ENCODE peak calls at places on chromosomes 1 and 21, in eight cellular contexts. One of them, this sample, is unnamed.

GRCh38 chr21:44844256-44844655 is 26.4 kb upstream of the SUMO3 start:
- DNase-seq in spleen: no peak
- DNase-seq in B cell: no peak
- DNase-seq in nephron progenitor cell: no peak
- DNase-seq in glutamatergic neuron: no peak
- DNase-seq in CD4-positive, alpha-beta T cell: no peak
- DNase-seq in pancreas: no peak
- DNase-seq in fibroblast of mammary gland: no peak
- DNase-seq in this sample: no peak

GRCh38 chr1:79259390-79260336 is 253.1 kb upstream of the ADGRL4 start:
- DNase-seq in B cell: no peak
- DNase-seq in spleen: no peak
- DNase-seq in pancreas: no peak
- DNase-seq in nephron progenitor cell: no peak
- DNase-seq in fibroblast of mammary gland: peak; percentile 74
- DNase-seq in CD4-positive, alpha-beta T cell: no peak
- DNase-seq in glutamatergic neuron: no peak
- DNase-seq in this sample: peak; percentile 17

GRCh38 chr1:178492341-178492740 is 4.4 kb downstream of the CLEC20A start:
- DNase-seq in CD4-positive, alpha-beta T cell: no peak
- DNase-seq in fibroblast of mammary gland: no peak
- DNase-seq in glutamatergic neuron: no peak
- DNase-seq in nephron progenitor cell: no peak
- DNase-seq in B cell: no peak
- DNase-seq in pancreas: no peak
- DNase-seq in spleen: no peak
- DNase-seq in this sample: no peak

GRCh38 chr1:205232122-205232820 is 4.5 kb downstream of the TMCC2 start:
- DNase-seq in nephron progenitor cell: no peak
- DNase-seq in glutamatergic neuron: no peak
- DNase-seq in pancreas: no peak
- DNase-seq in spleen: no peak
- DNase-seq in CD4-positive, alpha-beta T cell: no peak
- DNase-seq in fibroblast of mammary gland: no peak
- DNase-seq in B cell: no peak
- DNase-seq in this sample: no peak

GRCh38 chr1:180026556-180026955 is 71.9 kb downstream of the CEP350 start:
- DNase-seq in CD4-positive, alpha-beta T cell: no peak
- DNase-seq in spleen: no peak
- DNase-seq in glutamatergic neuron: no peak
- DNase-seq in pancreas: no peak
- DNase-seq in fibroblast of mammary gland: peak; percentile 17
- DNase-seq in nephron progenitor cell: no peak
- DNase-seq in B cell: no peak
- DNase-seq in this sample: no peak

GRCh38 chr1:33301273-33301984 is 19.5 kb downstream of the A3GALT2 start:
- DNase-seq in B cell: no peak
- DNase-seq in pancreas: no peak
- DNase-seq in fibroblast of mammary gland: peak; percentile 37
- DNase-seq in CD4-positive, alpha-beta T cell: no peak
- DNase-seq in glutamatergic neuron: no peak
- DNase-seq in spleen: peak; percentile 41
- DNase-seq in nephron progenitor cell: no peak
- DNase-seq in this sample: no peak

GRCh38 chr1:41330588-41331545 is 30.4 kb upstream of the FOXO6 start:
- DNase-seq in CD4-positive, alpha-beta T cell: no peak
- DNase-seq in glutamatergic neuron: no peak
- DNase-seq in pancreas: no peak
- DNase-seq in B cell: no peak
- DNase-seq in spleen: no peak
- DNase-seq in fibroblast of mammary gland: no peak
- DNase-seq in nephron progenitor cell: peak; percentile 50
- DNase-seq in this sample: no peak

GRCh38 chr1:245060684-245061374 is 94.0 kb upstream of the KIF26B start:
- DNase-seq in B cell: no peak
- DNase-seq in CD4-positive, alpha-beta T cell: no peak
- DNase-seq in glutamatergic neuron: no peak
- DNase-seq in nephron progenitor cell: no peak
- DNase-seq in fibroblast of mammary gland: peak; percentile 9
- DNase-seq in spleen: no peak
- DNase-seq in pancreas: peak; percentile 83
- DNase-seq in this sample: no peak

GRCh38 chr1:93443456-93443855 is 4.5 kb upstream of the FNBP1L start:
- DNase-seq in CD4-positive, alpha-beta T cell: no peak
- DNase-seq in B cell: no peak
- DNase-seq in nephron progenitor cell: no peak
- DNase-seq in fibroblast of mammary gland: no peak
- DNase-seq in glutamatergic neuron: no peak
- DNase-seq in spleen: no peak
- DNase-seq in pancreas: no peak
- DNase-seq in this sample: no peak

GRCh38 chr1:56437959-56438358 is 141.4 kb downstream of the PLPP3 start:
- DNase-seq in fibroblast of mammary gland: peak; percentile 50
- DNase-seq in nephron progenitor cell: no peak
- DNase-seq in spleen: no peak
- DNase-seq in pancreas: no peak
- DNase-seq in CD4-positive, alpha-beta T cell: no peak
- DNase-seq in B cell: no peak
- DNase-seq in glutamatergic neuron: no peak
- DNase-seq in this sample: no peak

GRCh38 chr1:172588296-172589291 is 55.6 kb downstream of the SUCO start:
- DNase-seq in nephron progenitor cell: no peak
- DNase-seq in spleen: no peak
- DNase-seq in pancreas: no peak
- DNase-seq in CD4-positive, alpha-beta T cell: no peak
- DNase-seq in B cell: no peak
- DNase-seq in glutamatergic neuron: no peak
- DNase-seq in fibroblast of mammary gland: peak; percentile 91
- DNase-seq in this sample: no peak

GRCh38 chr1:76950306-76950705 is 83.0 kb downstream of the ST6GALNAC5 start:
- DNase-seq in B cell: no peak
- DNase-seq in nephron progenitor cell: no peak
- DNase-seq in pancreas: no peak
- DNase-seq in glutamatergic neuron: no peak
- DNase-seq in CD4-positive, alpha-beta T cell: no peak
- DNase-seq in spleen: no peak
- DNase-seq in fibroblast of mammary gland: peak; percentile 18
- DNase-seq in this sample: no peak

GRCh38 chr1:97204468-97204867 is 482.9 kb downstream of the PTBP2 start:
- DNase-seq in B cell: no peak
- DNase-seq in nephron progenitor cell: no peak
- DNase-seq in spleen: no peak
- DNase-seq in pancreas: no peak
- DNase-seq in glutamatergic neuron: no peak
- DNase-seq in CD4-positive, alpha-beta T cell: no peak
- DNase-seq in fibroblast of mammary gland: peak; percentile 60
- DNase-seq in this sample: no peak

GRCh38 chr1:32074841-32075240 is 2.1 kb downstream of the TMEM39B start:
- DNase-seq in B cell: no peak
- DNase-seq in CD4-positive, alpha-beta T cell: no peak
- DNase-seq in fibroblast of mammary gland: no peak
- DNase-seq in pancreas: no peak
- DNase-seq in spleen: peak; percentile 66
- DNase-seq in nephron progenitor cell: no peak
- DNase-seq in glutamatergic neuron: no peak
- DNase-seq in this sample: no peak

GRCh38 chr1:32077451-32077850 is 4.7 kb downstream of the TMEM39B start:
- DNase-seq in nephron progenitor cell: no peak
- DNase-seq in fibroblast of mammary gland: no peak
- DNase-seq in glutamatergic neuron: no peak
- DNase-seq in spleen: no peak
- DNase-seq in B cell: no peak
- DNase-seq in pancreas: no peak
- DNase-seq in CD4-positive, alpha-beta T cell: no peak
- DNase-seq in this sample: no peak

GRCh38 chr1:32071758-32072621 is 749 bp upstream of the TMEM39B start:
- DNase-seq in fibroblast of mammary gland: peak; percentile 77
- DNase-seq in CD4-positive, alpha-beta T cell: no peak
- DNase-seq in glutamatergic neuron: no peak
- DNase-seq in spleen: no peak
- DNase-seq in pancreas: no peak
- DNase-seq in B cell: no peak
- DNase-seq in nephron progenitor cell: no peak
- DNase-seq in this sample: no peak

GRCh38 chr1:32072622-32073386 is at the start of gene TMEM39B:
- DNase-seq in CD4-positive, alpha-beta T cell: peak; percentile 94
- DNase-seq in glutamatergic neuron: peak; percentile 94
- DNase-seq in nephron progenitor cell: peak; percentile 99
- DNase-seq in B cell: peak; percentile 98
- DNase-seq in spleen: peak; percentile 100
- DNase-seq in pancreas: peak; percentile 89
- DNase-seq in fibroblast of mammary gland: peak; percentile 91
- DNase-seq in this sample: peak; percentile 95

GRCh38 chr1:32073387-32074229 is 869 bp downstream of the TMEM39B start:
- DNase-seq in CD4-positive, alpha-beta T cell: no peak
- DNase-seq in pancreas: no peak
- DNase-seq in B cell: no peak
- DNase-seq in spleen: peak; percentile 69
- DNase-seq in fibroblast of mammary gland: no peak
- DNase-seq in nephron progenitor cell: no peak
- DNase-seq in glutamatergic neuron: peak; percentile 98
- DNase-seq in this sample: no peak
- TF ChIP-seq CTCF in CD4-positive, alpha-beta T cell: no peak
- TF ChIP-seq CTCF in pancreas: no peak
- TF ChIP-seq CTCF in B cell: peak; percentile 24
- TF ChIP-seq CTCF in spleen: peak; percentile 25
- TF ChIP-seq CTCF in fibroblast of mammary gland: no peak
- TF ChIP-seq CTCF in nephron progenitor cell: no peak
- TF ChIP-seq CTCF in glutamatergic neuron: no peak
- TF ChIP-seq CTCF in this sample: no peak

DNA sequence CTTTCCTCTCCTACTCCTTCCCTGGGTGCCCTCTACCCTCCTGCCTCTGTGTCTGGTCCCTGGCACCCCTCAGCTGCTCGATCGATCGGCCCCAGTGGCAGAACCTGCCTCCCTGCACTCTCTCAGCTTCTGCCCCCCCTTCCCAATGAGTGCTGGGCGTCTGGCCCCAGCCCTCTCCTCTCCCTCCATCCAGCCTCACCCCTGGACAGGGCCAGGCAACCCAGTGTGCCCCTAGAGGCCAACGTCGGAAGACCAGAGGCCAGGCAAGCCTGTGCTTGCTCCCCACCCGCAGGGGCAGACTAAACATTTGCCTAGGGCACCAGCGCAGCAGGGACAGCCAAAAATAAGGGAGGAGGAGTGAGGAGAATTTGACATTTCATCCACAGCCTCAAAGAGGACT is 43.5 kb downstream of the LGR6 start:
- DNase-seq in nephron progenitor cell: peak; percentile 68
- DNase-seq in spleen: peak; percentile 61
- DNase-seq in glutamatergic neuron: peak; percentile 75
- DNase-seq in fibroblast of mammary gland: peak; percentile 24
- DNase-seq in B cell: peak; percentile 17
- DNase-seq in CD4-positive, alpha-beta T cell: no peak
- DNase-seq in pancreas: peak; percentile 9
- DNase-seq in this sample: peak; percentile 56
- TF ChIP-seq CTCF in nephron progenitor cell: peak; percentile 51
- TF ChIP-seq CTCF in spleen: peak; percentile 31
- TF ChIP-seq CTCF in glutamatergic neuron: no peak
- TF ChIP-seq CTCF in fibroblast of mammary gland: peak; percentile 52
- TF ChIP-seq CTCF in B cell: no peak
- TF ChIP-seq CTCF in CD4-positive, alpha-beta T cell: no peak
- TF ChIP-seq CTCF in pancreas: peak; percentile 19
- TF ChIP-seq CTCF in this sample: peak; percentile 39

GRCh38 chr1:115461526-115461925 is 123.5 kb upstream of the NGF start:
- DNase-seq in fibroblast of mammary gland: no peak
- DNase-seq in nephron progenitor cell: no peak
- DNase-seq in spleen: no peak
- DNase-seq in pancreas: no peak
- DNase-seq in B cell: no peak
- DNase-seq in glutamatergic neuron: no peak
- DNase-seq in CD4-positive, alpha-beta T cell: no peak
- DNase-seq in this sample: no peak
- TF ChIP-seq CTCF in fibroblast of mammary gland: peak; percentile 2
- TF ChIP-seq CTCF in nephron progenitor cell: no peak
- TF ChIP-seq CTCF in spleen: no peak
- TF ChIP-seq CTCF in pancreas: no peak
- TF ChIP-seq CTCF in B cell: no peak
- TF ChIP-seq CTCF in glutamatergic neuron: no peak
- TF ChIP-seq CTCF in CD4-positive, alpha-beta T cell: no peak
- TF ChIP-seq CTCF in this sample: no peak

GRCh38 chr1:12194666-12195216 is 27.9 kb downstream of the TNFRSF1B start:
- DNase-seq in glutamatergic neuron: no peak
- DNase-seq in B cell: no peak
- DNase-seq in pancreas: no peak
- DNase-seq in fibroblast of mammary gland: no peak
- DNase-seq in CD4-positive, alpha-beta T cell: no peak
- DNase-seq in spleen: peak; percentile 76
- DNase-seq in nephron progenitor cell: no peak
- DNase-seq in this sample: no peak

GRCh38 chr1:12201343-12202189 is 28.3 kb upstream of the VPS13D start:
- DNase-seq in B cell: no peak
- DNase-seq in nephron progenitor cell: no peak
- DNase-seq in spleen: peak; percentile 79
- DNase-seq in fibroblast of mammary gland: no peak
- DNase-seq in glutamatergic neuron: no peak
- DNase-seq in pancreas: no peak
- DNase-seq in CD4-positive, alpha-beta T cell: no peak
- DNase-seq in this sample: no peak

GRCh38 chr1:12197483-12197880 is 30.7 kb downstream of the TNFRSF1B start:
- DNase-seq in pancreas: no peak
- DNase-seq in glutamatergic neuron: no peak
- DNase-seq in spleen: no peak
- DNase-seq in fibroblast of mammary gland: no peak
- DNase-seq in CD4-positive, alpha-beta T cell: no peak
- DNase-seq in nephron progenitor cell: no peak
- DNase-seq in B cell: no peak
- DNase-seq in this sample: no peak

GRCh38 chr1:12195416-12195815 is 28.6 kb downstream of the TNFRSF1B start:
- DNase-seq in B cell: no peak
- DNase-seq in fibroblast of mammary gland: no peak
- DNase-seq in CD4-positive, alpha-beta T cell: no peak
- DNase-seq in spleen: no peak
- DNase-seq in pancreas: no peak
- DNase-seq in nephron progenitor cell: no peak
- DNase-seq in glutamatergic neuron: no peak
- DNase-seq in this sample: no peak

DNA sequence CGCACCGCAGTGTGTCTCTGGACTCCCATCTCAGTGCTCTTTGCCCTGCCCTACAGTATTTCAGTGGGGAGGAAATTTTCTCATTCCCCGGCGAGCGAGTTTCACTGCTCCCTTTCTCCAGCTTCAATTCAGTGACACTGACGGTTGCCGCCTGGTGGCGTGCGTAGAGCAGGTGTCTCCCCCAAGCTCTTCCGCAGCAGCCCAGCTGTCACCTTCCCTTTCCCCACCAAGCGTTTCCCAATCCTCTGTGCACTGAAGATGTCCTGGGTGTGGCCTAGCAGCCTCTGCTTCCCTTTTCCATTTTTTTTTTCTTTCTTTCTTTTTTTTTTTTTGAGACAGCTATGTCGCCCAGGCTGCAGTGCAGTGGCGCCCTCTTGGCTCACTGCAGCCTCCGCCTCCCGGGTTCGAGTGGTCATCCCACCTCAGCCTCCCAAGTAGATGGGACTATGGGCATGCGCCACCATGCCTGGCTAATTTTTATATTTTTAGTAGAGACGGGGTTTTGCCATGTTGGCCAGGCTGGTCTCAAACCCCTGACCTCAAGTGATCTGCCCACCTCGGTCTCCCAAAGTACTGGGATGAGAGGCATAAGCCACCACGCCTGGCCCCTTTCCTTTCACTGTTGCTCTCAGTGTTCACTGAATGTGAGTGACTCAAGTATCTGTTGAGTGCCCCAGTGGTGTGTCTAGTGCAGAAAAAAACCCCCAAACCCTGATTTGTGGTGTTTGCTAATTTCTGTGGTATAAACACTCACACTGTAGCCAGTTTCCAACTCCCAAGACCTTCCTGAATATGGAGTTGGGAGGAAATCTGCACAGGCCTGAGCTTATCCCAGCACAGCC is 30.1 kb downstream of the TNFRSF1B start:
- DNase-seq in spleen: peak; percentile 91
- DNase-seq in B cell: peak; percentile 47
- DNase-seq in glutamatergic neuron: no peak
- DNase-seq in CD4-positive, alpha-beta T cell: no peak
- DNase-seq in nephron progenitor cell: no peak
- DNase-seq in pancreas: no peak
- DNase-seq in fibroblast of mammary gland: no peak
- DNase-seq in this sample: no peak
- TF ChIP-seq CTCF in spleen: peak; percentile 66
- TF ChIP-seq CTCF in B cell: peak; percentile 28
- TF ChIP-seq CTCF in glutamatergic neuron: peak; percentile 47
- TF ChIP-seq CTCF in CD4-positive, alpha-beta T cell: no peak
- TF ChIP-seq CTCF in nephron progenitor cell: peak; percentile 30
- TF ChIP-seq CTCF in pancreas: no peak
- TF ChIP-seq CTCF in fibroblast of mammary gland: no peak
- TF ChIP-seq CTCF in this sample: no peak